ENCODE peak calls at places on chromosomes 1 and 21, in nine cellular contexts. S, F, P, B, W, L, R, T and Q are unnamed samples.

GRCh38 chr1:26197813-26198212 is 7.4 kb downstream of the CATSPER4 start:
- DNase-seq in F (no peak), R (no peak), W (no peak), P (no peak), S (no peak), T (no peak), B (no peak), L (no peak), Q (no peak)

GRCh38 chr1:225777058-225777582 is 506 bp upstream of the SRP9 start:
- DNase-seq in T (no peak), W (no peak), L (no peak), B (no peak), S (no peak), P (no peak), R (no peak), F (no peak), Q (no peak)

GRCh38 chr1:162861101-162861500 is at the start of gene CCDC190:
- DNase-seq in W (no peak), B (no peak), R (no peak), T (no peak), S (no peak), F (peak), L (no peak), P (no peak), Q (no peak)

GRCh38 chr21:17903029-17903806 is 84.1 kb upstream of the C21orf91 start:
- DNase-seq in F (peak), S (no peak), P (no peak), B (no peak), L (no peak), W (no peak), T (no peak), R (no peak), Q (no peak)

GRCh38 chr1:239253032-239253431 is 133.3 kb upstream of the CHRM3 start:
- DNase-seq in T (no peak), L (no peak), B (no peak), S (no peak), F (no peak), R (no peak), P (no peak), W (no peak), Q (no peak)

GRCh38 chr1:78918157-78918556 is 88.4 kb downstream of the ADGRL4 start:
- DNase-seq in B (no peak), W (no peak), S (no peak), R (no peak), P (no peak), L (no peak), F (no peak), T (no peak), Q (no peak)

GRCh38 chr1:172003766-172004530 is 162.7 kb downstream of the DNM3 start:
- DNase-seq in P (no peak), S (no peak), W (no peak), L (no peak), B (no peak), F (no peak), R (no peak), T (no peak), Q (no peak)

GRCh38 chr1:89607888-89608626 is 24.9 kb upstream of the LRRC8C start:
- DNase-seq in B (no peak), R (no peak), F (no peak), P (no peak), S (no peak), L (peak), T (no peak), W (no peak), Q (no peak)

GRCh38 chr1:84374991-84375838 is 23.1 kb upstream of the DNASE2B start:
- DNase-seq in F (peak), B (no peak), S (no peak), W (no peak), P (peak), L (no peak), T (no peak), R (no peak), Q (no peak)

GRCh38 chr1:203835476-203835875 is 25.9 kb upstream of the SNRPE start:
- DNase-seq in R (no peak), T (no peak), L (no peak), P (no peak), W (no peak), B (no peak), F (no peak), S (no peak), Q (no peak)

GRCh38 chr1:60133848-60134247 is 60.3 kb upstream of the C1orf87 start:
- DNase-seq in R (no peak), L (no peak), W (no peak), F (no peak), T (peak), B (no peak), P (no peak), S (no peak), Q (no peak)

GRCh38 chr1:18581420-18581880 is 49.2 kb upstream of the PAX7 start:
- DNase-seq in P (peak), L (no peak), T (no peak), B (peak), F (no peak), R (peak), W (no peak), S (no peak), Q (no peak)

GRCh38 chr1:207847116-207847515 is 63.8 kb downstream of the CD34 start:
- DNase-seq in B (no peak), S (no peak), R (no peak), L (no peak), F (no peak), W (no peak), P (no peak), T (peak), Q (no peak)

GRCh38 chr1:17437260-17438175 is 2.0 kb downstream of the RCC2 start:
- DNase-seq in L (peak), R (no peak), B (peak), T (no peak), S (no peak), P (peak), W (peak), F (peak), Q (no peak)

GRCh38 chr1:67371681-67372080 is 58.5 kb downstream of the SERBP1 start:
- DNase-seq in S (no peak), T (no peak), L (no peak), R (no peak), P (no peak), W (no peak), B (no peak), F (no peak), Q (no peak)

GRCh38 chr21:44578371-44579055 is 1.9 kb downstream of the KRTAP10-5 start:
- DNase-seq in F (no peak), W (no peak), R (no peak), B (no peak), L (no peak), P (no peak), S (no peak), T (no peak), Q (peak)

GRCh38 chr1:241639653-241640148 is 468 bp downstream of the CHML start:
- DNase-seq in F (no peak), B (peak), R (peak), T (no peak), W (peak), S (no peak), L (no peak), P (peak), Q (no peak)

GRCh38 chr1:8662380-8663072 is 154.9 kb downstream of the RERE start:
- DNase-seq in B (no peak), R (no peak), W (no peak), S (no peak), F (no peak), T (no peak), P (no peak), L (no peak), Q (no peak)

GRCh38 chr21:30257773-30258172 is 25.0 kb downstream of the KRTAP24-1 start:
- DNase-seq in B (peak), R (peak), F (no peak), P (no peak), S (no peak), W (no peak), L (no peak), T (peak), Q (no peak)

GRCh38 chr1:41503507-41504125 is 19.1 kb upstream of the EDN2 start:
- DNase-seq in T (peak), R (no peak), L (no peak), W (no peak), B (no peak), F (no peak), S (no peak), P (no peak), Q (no peak)

GRCh38 chr1:65176071-65176470 is 28.1 kb downstream of the AK4 start:
- DNase-seq in L (no peak), R (no peak), B (no peak), W (no peak), T (no peak), P (no peak), F (no peak), S (no peak), Q (no peak)

GRCh38 chr1:115564201-115564600 is 77.6 kb upstream of the VANGL1 start:
- DNase-seq in F (no peak), R (no peak), P (no peak), W (no peak), L (no peak), T (no peak), S (no peak), B (peak), Q (no peak)

GRCh38 chr1:33119532-33120217 is 38.7 kb downstream of the AZIN2 start:
- DNase-seq in W (no peak), S (no peak), P (no peak), T (no peak), R (no peak), F (no peak), B (no peak), L (no peak), Q (no peak)

GRCh38 chr1:1883092-1883858 is 7.6 kb downstream of the GNB1 start:
- DNase-seq in L (no peak), S (no peak), W (no peak), R (no peak), T (no peak), P (no peak), F (no peak), B (no peak), Q (no peak)

GRCh38 chr1:32215629-32216505 is 6.3 kb downstream of the TMEM234 start:
- DNase-seq in P (no peak), B (peak), W (no peak), F (peak), R (peak), T (no peak), L (peak), S (no peak), Q (no peak)

GRCh38 chr1:24020032-24020431 is 39.9 kb upstream of the SRSF10 start:
- DNase-seq in B (no peak), L (no peak), T (peak), F (no peak), R (no peak), S (no peak), W (peak), P (peak), Q (no peak)

GRCh38 chr1:164748253-164748899 is 189.4 kb downstream of the PBX1 start:
- DNase-seq in P (peak), B (no peak), T (peak), R (no peak), W (no peak), F (no peak), L (no peak), S (no peak), Q (no peak)

GRCh38 chr1:19582318-19582717 is 61.8 kb upstream of the NBL1 start:
- DNase-seq in R (no peak), P (peak), S (peak), W (peak), F (no peak), T (no peak), L (peak), B (peak), Q (no peak)

GRCh38 chr1:96238426-96238825 is 483.2 kb upstream of the PTBP2 start:
- DNase-seq in W (no peak), T (no peak), B (no peak), R (no peak), F (no peak), S (no peak), P (no peak), L (no peak), Q (no peak)